ENCODE peak calls at places on chromosomes 5 and 9, in ten cellular contexts. V, R, A, G, Q, X, C, Y, I and U are unnamed samples. For H3K9me3, the result is how much of the 10 kb centered on the place peaks cover.

GRCh38 chr5:149268928-149269557 is 2.6 kb upstream of the AFAP1L1 start:
- DNase-seq in I (no peak), C (no peak), G (peak), Q (no peak), X (no peak), V (peak), R (no peak), A (peak), Y (no peak), U (no peak)

GRCh38 chr9:98971168-98971914 is 27.6 kb downstream of the COL15A1 start:
- DNase-seq in Y (no peak), V (no peak), G (no peak), C (peak), X (no peak), I (no peak), A (peak), R (no peak), Q (no peak), U (no peak)

GRCh38 chr9:130024597-130024994 is 18.4 kb downstream of the FNBP1 start:
- DNase-seq in G (peak), R (peak), Y (no peak), I (no peak), Q (no peak), X (no peak), C (no peak), A (peak), V (no peak), U (no peak)

GRCh38 chr9:137237759-137238726 is 3.0 kb upstream of the TUBB4B start:
- DNase-seq in R (peak), C (no peak), V (peak), I (no peak), Y (no peak), X (no peak), Q (no peak), A (no peak), G (no peak), U (no peak)

GRCh38 chr5:32057157-32058096 is 116.7 kb downstream of the GOLPH3 start:
- DNase-seq in V (no peak), I (no peak), G (peak), Y (no peak), Q (no peak), A (peak), X (no peak), C (no peak), R (no peak), U (no peak)

GRCh38 chr5:170366276-170366675 is 22.9 kb downstream of the KCNMB1 start:
- DNase-seq in A (no peak), I (no peak), G (no peak), V (no peak), X (no peak), C (no peak), Q (no peak), Y (no peak), R (no peak), U (no peak)

GRCh38 chr5:157372472-157372822 is 87.6 kb upstream of the NIPAL4 start:
- DNase-seq in I (no peak), R (no peak), C (no peak), Y (no peak), G (no peak), Q (no peak), A (no peak), X (no peak), V (no peak), U (no peak)

GRCh38 chr5:150774145-150774544 is 4.4 kb upstream of the SMIM3 start:
- DNase-seq in I (no peak), V (no peak), A (peak), X (no peak), Y (no peak), R (no peak), C (no peak), Q (no peak), G (no peak), U (no peak)

GRCh38 chr9:113808391-113809191 is 67.5 kb upstream of the ZNF618 start:
- DNase-seq in C (peak), X (no peak), Q (no peak), A (peak), V (peak), G (no peak), I (no peak), R (no peak), Y (no peak), U (no peak)

GRCh38 chr9:122338536-122338935 is 32.3 kb upstream of the PTGS1 start:
- DNase-seq in Y (no peak), V (no peak), A (no peak), X (no peak), G (no peak), C (no peak), I (no peak), R (no peak), Q (no peak), U (no peak)

GRCh38 chr5:154444559-154445421 is 1.0 kb upstream of the SAP30L start:
- DNase-seq in Q (peak), I (peak), R (peak), X (no peak), V (peak), Y (no peak), G (peak), C (no peak), A (peak), U (no peak)

GRCh38 chr5:31407921-31408714 is 123.8 kb downstream of the DROSHA start:
- DNase-seq in Y (no peak), C (no peak), G (no peak), I (no peak), R (no peak), Q (no peak), A (peak), V (no peak), X (no peak), U (no peak)

GRCh38 chr9:136978073-136978864 is 965 bp downstream of the PTGDS start:
- DNase-seq in C (no peak), X (peak), Y (peak), V (peak), Q (peak), I (peak), R (peak), A (peak), G (peak), U (no peak)

GRCh38 chr5:122674412-122674811 is 100.5 kb upstream of the SNX2 start:
- DNase-seq in V (no peak), R (no peak), G (no peak), Q (no peak), I (no peak), Y (no peak), C (no peak), A (peak), X (no peak), U (no peak)

GRCh38 chr5:61678966-61679365 is 346.9 kb downstream of the ZSWIM6 start:
- DNase-seq in I (no peak), X (no peak), R (no peak), C (no peak), G (peak), Y (no peak), Q (no peak), V (no peak), A (no peak), U (no peak)

GRCh38 chr9:115998661-115999060 is 154.9 kb upstream of the PAPPA start:
- DNase-seq in G (no peak), Q (no peak), R (no peak), C (peak), X (no peak), V (no peak), Y (no peak), A (peak), I (no peak), U (no peak)

GRCh38 chr5:16574789-16575785 is 41.7 kb downstream of the RETREG1 start:
- DNase-seq in Y (no peak), X (no peak), A (peak), R (no peak), G (no peak), I (no peak), V (no peak), C (peak), Q (no peak), U (no peak)

GRCh38 chr9:108859459-108860114 is 2.5 kb upstream of the ACTL7A start:
- DNase-seq in Q (no peak), A (no peak), G (no peak), I (no peak), V (no peak), C (no peak), R (no peak), Y (no peak), X (no peak), U (no peak)

GRCh38 chr9:123834907-123835562 is 94.9 kb downstream of the DENND1A start:
- DNase-seq in Q (no peak), C (no peak), I (no peak), Y (no peak), A (peak), X (no peak), V (peak), G (no peak), R (no peak), U (no peak)

GRCh38 chr5:174083041-174083827 is 37.7 kb downstream of the NSG2 start:
- DNase-seq in Y (no peak), I (no peak), G (no peak), X (no peak), A (no peak), Q (no peak), R (no peak), C (no peak), V (no peak), U (no peak)

DNA sequence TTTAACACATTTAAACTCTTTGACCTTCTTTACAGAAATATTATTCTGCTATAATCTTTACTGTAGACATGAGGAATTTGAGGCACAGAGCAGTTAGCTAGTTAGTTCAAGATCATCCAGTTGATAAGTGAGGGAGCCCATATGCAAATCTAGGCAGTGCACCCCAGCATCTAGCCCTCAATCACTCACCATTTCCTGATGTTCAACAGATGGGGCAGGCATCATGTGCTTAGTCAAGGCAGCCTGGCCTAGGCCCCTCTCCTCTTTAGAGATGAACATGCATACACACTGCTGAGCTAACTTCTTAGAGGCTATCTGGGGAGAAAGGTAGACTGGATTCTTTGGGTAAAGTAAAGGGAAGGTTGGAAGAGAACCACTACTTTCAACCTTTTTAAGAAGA is 206.8 kb upstream of the SLC24A2 start:
- DNase-seq in V (no peak), C (no peak), Q (no peak), Y (no peak), A (no peak), G (no peak), X (no peak), I (no peak), R (no peak), U (no peak)
- H3K9me3 ChIP-seq in V (under half), C (under half), Q (under half), Y (under half), A (under half), G (under half), X (under half), I (under half), R (under half), U (under half)

GRCh38 chr5:178662541-178662860 is 35.7 kb upstream of the CLK4 start:
- DNase-seq in Q (no peak), I (no peak), V (no peak), C (no peak), A (no peak), G (no peak), X (no peak), R (no peak), Y (no peak), U (no peak)

GRCh38 chr5:178661836-178662540 is 35.1 kb upstream of the CLK4 start:
- DNase-seq in Q (no peak), I (no peak), G (no peak), X (no peak), A (no peak), V (no peak), Y (no peak), R (no peak), C (no peak), U (no peak)

GRCh38 chr5:178667685-178668084 is 40.8 kb upstream of the CLK4 start:
- DNase-seq in R (no peak), I (no peak), Y (no peak), G (no peak), Q (no peak), X (no peak), C (no peak), A (no peak), V (no peak), U (no peak)

GRCh38 chr5:178667109-178667508 is 40.3 kb upstream of the CLK4 start:
- DNase-seq in I (no peak), G (no peak), R (no peak), C (no peak), V (no peak), A (no peak), Q (no peak), Y (no peak), X (no peak), U (no peak)

GRCh38 chr5:178664141-178664540 is 37.3 kb upstream of the CLK4 start:
- DNase-seq in C (no peak), Q (no peak), Y (no peak), R (no peak), I (no peak), A (no peak), X (no peak), G (no peak), V (no peak), U (no peak)
- H3K4me3 ChIP-seq in C (no peak), Q (no peak), Y (no peak), R (no peak), I (no peak), A (no peak), X (no peak), G (no peak), V (no peak), U (no peak)

DNA sequence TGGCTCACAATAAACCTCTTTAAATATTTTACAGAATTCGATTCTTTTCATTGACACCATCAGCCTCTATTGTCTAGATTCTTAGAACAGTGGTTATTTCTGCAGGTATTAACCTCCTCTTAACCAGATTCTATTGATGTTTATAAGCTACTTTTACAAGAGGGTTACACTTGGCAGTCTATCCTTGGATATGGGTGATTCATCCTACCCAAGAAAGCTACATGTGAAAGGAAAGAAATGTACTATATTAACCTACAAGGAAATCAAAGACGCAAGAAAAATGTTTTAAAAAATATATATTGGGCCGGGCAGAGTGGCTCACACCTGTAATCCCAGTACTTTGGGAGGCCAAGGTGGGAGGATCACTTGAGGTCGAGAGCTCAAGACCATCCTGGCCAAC is 16.7 kb downstream of the SLC25A25 start:
- DNase-seq in C (no peak), I (no peak), V (no peak), A (peak), Y (no peak), Q (no peak), R (no peak), X (no peak), G (no peak), U (no peak)
- H3K27ac ChIP-seq in C (no peak), I (no peak), V (no peak), A (no peak), Y (no peak), Q (no peak), R (no peak), X (no peak), G (no peak), U (no peak)

GRCh38 chr9:94128580-94128979 is 44.3 kb downstream of the PTPDC1 start:
- DNase-seq in X (no peak), G (no peak), Y (no peak), V (no peak), Q (no peak), A (no peak), C (no peak), R (no peak), I (no peak), U (no peak)
- H3K9me3 ChIP-seq in X (under half), G (half or more), Y (under half), V (under half), Q (under half), A (under half), C (under half), R (under half), I (under half), U (under half)

GRCh38 chr9:125410522-125410894 is 148.9 kb downstream of the GAPVD1 start:
- DNase-seq in I (no peak), R (no peak), C (no peak), G (no peak), X (no peak), V (no peak), Q (no peak), Y (no peak), A (no peak), U (no peak)
- H3K4me3 ChIP-seq in I (no peak), R (peak), C (no peak), G (no peak), X (no peak), V (no peak), Q (no peak), Y (no peak), A (no peak), U (no peak)

GRCh38 chr5:144249755-144250464 is 79.2 kb downstream of the KCTD16 start:
- DNase-seq in C (no peak), V (no peak), Y (no peak), G (no peak), R (no peak), I (no peak), Q (no peak), A (no peak), X (no peak), U (no peak)

GRCh38 chr5:144248015-144248414 is 77.3 kb downstream of the KCTD16 start:
- DNase-seq in Y (no peak), G (no peak), V (no peak), X (no peak), R (no peak), A (no peak), Q (no peak), C (no peak), I (no peak), U (no peak)

GRCh38 chr5:144247131-144247530 is 76.5 kb downstream of the KCTD16 start:
- DNase-seq in Q (no peak), V (no peak), Y (no peak), G (no peak), R (no peak), A (no peak), I (no peak), C (no peak), X (no peak), U (no peak)
- H3K27ac ChIP-seq in Q (no peak), V (no peak), Y (no peak), G (no peak), R (no peak), A (no peak), I (no peak), C (no peak), X (no peak), U (no peak)

GRCh38 chr5:88854769-88855168 is 28.2 kb downstream of the MEF2C start:
- DNase-seq in X (no peak), R (no peak), Q (no peak), I (no peak), Y (no peak), V (no peak), C (no peak), A (no peak), G (no peak), U (no peak)
- H3K9me3 ChIP-seq in X (under half), R (under half), Q (under half), I (under half), Y (under half), V (under half), C (under half), A (under half), G (under half), U (under half)

GRCh38 chr5:14579246-14579645 is 2.3 kb upstream of the OTULINL start:
- DNase-seq in A (no peak), C (no peak), X (no peak), R (no peak), Q (no peak), I (no peak), Y (no peak), G (no peak), V (no peak), U (no peak)

GRCh38 chr5:14581891-14582796 is 552 bp downstream of the OTULINL start:
- DNase-seq in R (peak), Q (peak), I (peak), G (peak), Y (peak), X (peak), V (peak), C (no peak), A (peak), U (no peak)

GRCh38 chr5:14580037-14581034 is 1.3 kb upstream of the OTULINL start:
- DNase-seq in V (peak), Y (no peak), A (peak), C (no peak), G (no peak), X (no peak), I (no peak), Q (no peak), R (no peak), U (no peak)

GRCh38 chr5:14582797-14583137 is 1.2 kb downstream of the OTULINL start:
- DNase-seq in X (no peak), R (no peak), A (peak), V (no peak), I (no peak), G (no peak), Y (no peak), Q (no peak), C (no peak), U (no peak)

DNA sequence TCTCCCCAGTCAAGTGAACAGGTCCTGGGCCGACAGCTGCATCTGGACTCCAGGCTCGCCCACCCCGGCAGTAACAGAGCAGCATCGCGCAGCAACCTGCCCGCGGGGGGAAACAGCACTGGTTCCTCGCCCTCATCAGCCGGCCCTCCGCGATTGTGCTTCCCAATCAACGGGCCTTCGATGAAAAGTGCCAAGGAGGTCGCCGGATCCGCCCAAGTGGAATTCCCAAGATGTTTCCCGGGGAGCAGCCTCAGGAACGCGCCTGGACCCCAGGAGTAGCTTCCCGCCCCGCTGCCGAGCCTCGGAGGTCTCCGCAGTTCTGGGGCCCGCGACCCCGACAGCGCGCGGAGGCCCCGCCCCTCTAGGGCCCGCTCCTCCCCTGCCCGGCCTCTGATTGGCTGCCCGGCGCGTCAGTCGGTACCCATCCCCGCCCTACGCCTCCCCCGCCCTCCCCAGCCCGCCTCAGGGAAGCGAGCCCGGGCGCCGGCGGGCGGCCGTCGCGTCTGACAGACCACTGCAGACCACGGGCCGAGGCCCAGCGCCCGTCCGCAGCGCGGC is at the start of gene OTULINL:
- DNase-seq in I (peak), V (peak), R (peak), A (peak), C (peak), Y (peak), X (peak), Q (peak), G (peak), U (peak)
- H3K4me3 ChIP-seq in I (peak), V (peak), R (peak), A (peak), C (peak), Y (peak), X (peak), Q (peak), G (peak), U (peak)